ENCODE peak calls at places on chromosomes 11 and 22, in six cellular contexts. I, M, P, J, H and L are unnamed samples.

GRCh38 chr22:19745155-19746133 is 15.1 kb upstream of the TBX1 start:
- DNase-seq in J (no peak), M (no peak), P (no peak), H (no peak), I (peak; percentile 74), L (no peak)

GRCh38 chr11:17563248-17563647 is 16.2 kb downstream of the OTOG start:
- DNase-seq in P (peak; percentile 10), M (peak; percentile 42), J (no peak), I (no peak), H (no peak), L (no peak)

GRCh38 chr22:29478326-29479276 is 1.4 kb upstream of the NEFH start:
- DNase-seq in I (no peak), J (no peak), M (peak; percentile 74), H (no peak), P (peak; percentile 51), L (no peak)

GRCh38 chr22:43396934-43397457 is 14.8 kb upstream of the MPPED1 start:
- DNase-seq in P (no peak), H (no peak), J (no peak), M (no peak), I (no peak), L (no peak)

GRCh38 chr11:86459682-86460460 is 85.2 kb downstream of the CCDC81 start:
- DNase-seq in H (peak; percentile 83), P (peak; percentile 85), I (peak; percentile 55), J (peak; percentile 58), M (no peak), L (peak; percentile 87)

GRCh38 chr11:65127473-65128181 is 5.5 kb downstream of the MRPL49 start:
- DNase-seq in M (peak; percentile 46), P (no peak), I (no peak), H (no peak), J (no peak), L (no peak)

GRCh38 chr11:5369793-5370192 is 13.8 kb upstream of the OR51M1 start:
- DNase-seq in P (peak; percentile 68), M (peak; percentile 57), H (peak; percentile 75), I (no peak), J (no peak), L (peak; percentile 58)

GRCh38 chr11:62401781-62402180 is 17.1 kb upstream of the SCGB1A1 start:
- DNase-seq in P (peak; percentile 51), H (no peak), J (no peak), I (no peak), M (no peak), L (no peak)

GRCh38 chr11:46382644-46383403 is 1.4 kb downstream of the MDK start:
- DNase-seq in H (no peak), I (no peak), M (no peak), P (peak; percentile 73), J (no peak), L (no peak)

GRCh38 chr11:97934572-97935208 is 1086.1 kb upstream of the CNTN5 start:
- DNase-seq in H (no peak), J (no peak), P (no peak), I (no peak), M (no peak), L (no peak)
- H3K27me3 ChIP-seq in H (no peaks in the 10 kb centered on the region), J (no peaks in the 10 kb centered on the region), P (no peaks in the 10 kb centered on the region), I (no peaks in the 10 kb centered on the region), M (no peaks in the 10 kb centered on the region), L (no peaks in the 10 kb centered on the region)

GRCh38 chr11:44307340-44308099 is 2.4 kb downstream of the ALX4 start:
- DNase-seq in I (no peak), P (no peak), H (no peak), J (no peak), M (no peak), L (no peak)

GRCh38 chr11:44308256-44308922 is 1.6 kb downstream of the ALX4 start:
- DNase-seq in P (no peak), M (no peak), H (no peak), I (no peak), J (no peak), L (peak; percentile 62)

GRCh38 chr11:44305149-44305642 is 4.7 kb downstream of the ALX4 start:
- DNase-seq in H (no peak), M (no peak), P (no peak), I (no peak), J (no peak), L (no peak)

GRCh38 chr11:44305643-44306468 is 4.1 kb downstream of the ALX4 start:
- DNase-seq in H (no peak), I (no peak), M (no peak), J (peak; percentile 38), P (no peak), L (peak; percentile 61)

GRCh38 chr11:44306469-44307244 is 3.3 kb downstream of the ALX4 start:
- DNase-seq in H (no peak), I (no peak), J (no peak), P (no peak), M (no peak), L (peak; percentile 52)
- H3K27me3 ChIP-seq in H (peaks cover 98% of the 10 kb centered on the region), I (peaks cover 100% of the 10 kb centered on the region), J (peaks cover 10% of the 10 kb centered on the region), P (peaks cover 88% of the 10 kb centered on the region), M (no peaks in the 10 kb centered on the region), L (no peaks in the 10 kb centered on the region)

GRCh38 chr22:22024440-22024839 is 41.9 kb upstream of the TOP3B start:
- DNase-seq in J (no peak), I (no peak), P (no peak), H (no peak), M (no peak), L (no peak)
- H3K27me3 ChIP-seq in J (no peaks in the 10 kb centered on the region), I (no peaks in the 10 kb centered on the region), P (no peaks in the 10 kb centered on the region), H (peaks cover 2% of the 10 kb centered on the region), M (no peaks in the 10 kb centered on the region), L (no peaks in the 10 kb centered on the region)

GRCh38 chr11:71256080-71256479 is 3.7 kb upstream of the SHANK2 start:
- DNase-seq in J (no peak), M (no peak), H (no peak), P (no peak), I (no peak), L (no peak)
- H3K27me3 ChIP-seq in J (no peaks in the 10 kb centered on the region), M (no peaks in the 10 kb centered on the region), H (peaks cover 14% of the 10 kb centered on the region), P (peaks cover 10% of the 10 kb centered on the region), I (peaks cover 56% of the 10 kb centered on the region), L (no peaks in the 10 kb centered on the region)

GRCh38 chr11:126529037-126529436 is 173.6 kb downstream of the ST3GAL4 start:
- DNase-seq in H (no peak), J (no peak), I (no peak), M (no peak), P (no peak), L (no peak)

GRCh38 chr11:126523441-126523840 is 168.0 kb downstream of the ST3GAL4 start:
- DNase-seq in I (no peak), P (no peak), H (no peak), J (no peak), M (no peak), L (no peak)

GRCh38 chr11:126526471-126526870 is 171.0 kb downstream of the ST3GAL4 start:
- DNase-seq in M (no peak), J (no peak), I (no peak), H (no peak), P (no peak), L (no peak)

GRCh38 chr11:126530416-126530815 is 174.9 kb downstream of the ST3GAL4 start:
- DNase-seq in I (no peak), J (no peak), P (no peak), M (no peak), H (no peak), L (no peak)

DNA sequence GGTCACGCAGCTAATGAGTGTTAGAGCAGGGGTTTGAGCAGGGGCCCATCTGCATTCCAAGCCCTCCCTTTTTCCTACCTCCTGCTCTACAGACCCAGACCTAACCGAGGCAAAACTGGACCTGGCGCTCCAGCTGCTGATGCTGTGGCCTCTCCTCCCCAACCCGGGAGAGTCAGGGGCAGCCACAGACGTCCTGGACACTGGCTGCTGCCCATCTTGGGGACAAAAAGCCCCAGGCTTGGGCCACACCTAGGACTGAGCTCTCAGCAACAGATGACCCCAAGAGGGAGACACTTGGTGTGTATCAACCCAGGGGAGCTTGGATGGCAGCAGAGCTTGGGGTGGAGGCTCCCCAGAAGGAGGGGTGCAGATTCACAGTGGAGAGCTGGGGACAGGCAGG is 172.6 kb downstream of the ST3GAL4 start:
- DNase-seq in P (no peak), H (no peak), M (no peak), J (no peak), I (no peak), L (no peak)
- H3K27me3 ChIP-seq in P (no peaks in the 10 kb centered on the region), H (no peaks in the 10 kb centered on the region), M (no peaks in the 10 kb centered on the region), J (peaks cover 3% of the 10 kb centered on the region), I (no peaks in the 10 kb centered on the region), L (no peaks in the 10 kb centered on the region)

GRCh38 chr11:75602916-75603315 is 40.9 kb downstream of the SERPINH1 start:
- DNase-seq in I (no peak), H (no peak), J (no peak), P (no peak), M (no peak), L (peak; percentile 20)

GRCh38 chr11:75597636-75598035 is 35.6 kb downstream of the SERPINH1 start:
- DNase-seq in H (no peak), P (peak; percentile 36), M (peak; percentile 77), J (no peak), I (no peak), L (no peak)

GRCh38 chr11:75598264-75598663 is 36.2 kb downstream of the SERPINH1 start:
- DNase-seq in J (no peak), M (no peak), I (no peak), H (no peak), P (no peak), L (no peak)

GRCh38 chr11:75598900-75599299 is 36.8 kb downstream of the SERPINH1 start:
- DNase-seq in H (no peak), P (no peak), I (no peak), M (no peak), J (no peak), L (no peak)

GRCh38 chr11:75600356-75600755 is 38.3 kb downstream of the SERPINH1 start:
- DNase-seq in M (no peak), I (no peak), J (no peak), P (no peak), H (no peak), L (no peak)
- H3K27me3 ChIP-seq in M (no peaks in the 10 kb centered on the region), I (no peaks in the 10 kb centered on the region), J (no peaks in the 10 kb centered on the region), P (no peaks in the 10 kb centered on the region), H (peaks cover 7% of the 10 kb centered on the region), L (no peaks in the 10 kb centered on the region)

DNA sequence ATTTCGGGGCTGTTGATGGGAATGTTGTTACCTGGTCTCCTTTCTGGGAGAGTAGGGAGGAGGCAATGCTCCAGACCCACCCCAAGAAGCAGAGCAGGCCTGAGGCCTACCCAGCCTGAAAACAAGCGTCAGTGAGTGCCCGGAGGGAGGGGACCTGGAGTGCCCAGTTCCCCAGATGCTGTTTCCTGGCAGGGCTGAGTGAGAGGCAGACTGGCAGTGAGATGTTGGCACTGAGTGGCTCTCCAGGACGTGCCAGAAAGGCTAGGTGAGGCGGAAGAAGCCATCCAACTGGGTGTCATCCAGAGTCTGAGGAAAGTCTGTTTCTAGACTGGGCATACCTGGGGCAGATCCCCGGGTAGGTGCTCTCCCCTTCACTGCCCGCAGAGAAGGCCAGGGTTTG is 1.3 kb downstream of the POU2F3 start:
- DNase-seq in H (no peak), M (no peak), J (peak; percentile 50), P (no peak), I (no peak), L (no peak)
- H3K27me3 ChIP-seq in H (peaks cover 70% of the 10 kb centered on the region), M (no peaks in the 10 kb centered on the region), J (no peaks in the 10 kb centered on the region), P (peaks cover 41% of the 10 kb centered on the region), I (peaks cover 76% of the 10 kb centered on the region), L (no peaks in the 10 kb centered on the region)

DNA sequence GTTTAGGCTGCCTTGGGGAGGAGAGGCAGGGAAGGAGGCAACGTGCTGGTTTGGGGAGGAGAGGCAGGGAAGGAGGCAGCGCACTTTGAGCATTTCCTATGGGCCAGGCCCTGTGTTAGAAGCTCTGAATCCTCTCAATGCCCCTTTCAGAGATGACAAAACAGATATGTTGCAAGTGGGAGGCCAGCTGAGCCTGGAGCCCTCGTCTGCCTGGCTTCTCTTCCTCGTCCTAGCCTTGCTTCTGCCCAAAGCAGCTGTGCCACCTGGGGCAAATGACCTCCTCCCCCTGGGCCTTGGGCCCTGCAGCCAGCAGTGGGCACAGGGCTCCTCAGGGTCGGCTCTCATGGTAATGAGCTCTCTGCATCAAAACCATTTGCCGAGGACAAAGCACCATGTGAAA is 15.3 kb upstream of the LRRC32 start:
- DNase-seq in H (no peak), P (no peak), M (no peak), J (no peak), I (no peak), L (no peak)
- H3K27me3 ChIP-seq in H (peaks cover 16% of the 10 kb centered on the region), P (no peaks in the 10 kb centered on the region), M (no peaks in the 10 kb centered on the region), J (no peaks in the 10 kb centered on the region), I (no peaks in the 10 kb centered on the region), L (no peaks in the 10 kb centered on the region)